ENCODE peak calls at places on chromosomes 6 and 20, in six cellular contexts. One of them, this sample, is unnamed.

GRCh38 chr6:117555882-117556498 is 46.3 kb downstream of the GOPC start:
- DNase-seq in neuronal stem cell: no peak
- DNase-seq in hepatocyte: peak; percentile 53
- DNase-seq in heart right ventricle: peak; percentile 41
- DNase-seq in naive thymus-derived CD4-positive, alpha-beta T cell: peak; percentile 51
- DNase-seq in GM23248: peak; percentile 43
- DNase-seq in this sample: peak; percentile 41

GRCh38 chr6:195861-196360 is 96.4 kb upstream of the DUSP22 start:
- DNase-seq in hepatocyte: peak; percentile 36
- DNase-seq in naive thymus-derived CD4-positive, alpha-beta T cell: peak; percentile 65
- DNase-seq in GM23248: peak; percentile 28
- DNase-seq in neuronal stem cell: no peak
- DNase-seq in heart right ventricle: peak; percentile 57
- DNase-seq in this sample: peak; percentile 38

GRCh38 chr20:53133134-53133533 is 161.0 kb downstream of the TSHZ2 start:
- DNase-seq in neuronal stem cell: no peak
- DNase-seq in heart right ventricle: no peak
- DNase-seq in hepatocyte: no peak
- DNase-seq in naive thymus-derived CD4-positive, alpha-beta T cell: no peak
- DNase-seq in GM23248: no peak
- DNase-seq in this sample: no peak

GRCh38 chr6:101597711-101598110 is 204.2 kb downstream of the GRIK2 start:
- DNase-seq in hepatocyte: no peak
- DNase-seq in heart right ventricle: no peak
- DNase-seq in naive thymus-derived CD4-positive, alpha-beta T cell: no peak
- DNase-seq in GM23248: peak; percentile 85
- DNase-seq in neuronal stem cell: no peak
- DNase-seq in this sample: no peak

GRCh38 chr6:85006362-85006761 is 242.0 kb upstream of the TBX18 start:
- DNase-seq in heart right ventricle: no peak
- DNase-seq in neuronal stem cell: peak; percentile 5
- DNase-seq in hepatocyte: no peak
- DNase-seq in GM23248: no peak
- DNase-seq in naive thymus-derived CD4-positive, alpha-beta T cell: no peak
- DNase-seq in this sample: no peak

GRCh38 chr20:20304942-20305341 is 63.0 kb upstream of the INSM1 start:
- DNase-seq in naive thymus-derived CD4-positive, alpha-beta T cell: no peak
- DNase-seq in neuronal stem cell: no peak
- DNase-seq in heart right ventricle: no peak
- DNase-seq in GM23248: no peak
- DNase-seq in hepatocyte: no peak
- DNase-seq in this sample: no peak

GRCh38 chr6:113277111-113277510 is 580.0 kb upstream of the MARCKS start:
- DNase-seq in heart right ventricle: no peak
- DNase-seq in hepatocyte: no peak
- DNase-seq in GM23248: no peak
- DNase-seq in neuronal stem cell: no peak
- DNase-seq in naive thymus-derived CD4-positive, alpha-beta T cell: no peak
- DNase-seq in this sample: no peak

GRCh38 chr20:10591956-10592521 is 81.8 kb downstream of the JAG1 start:
- DNase-seq in hepatocyte: no peak
- DNase-seq in heart right ventricle: no peak
- DNase-seq in naive thymus-derived CD4-positive, alpha-beta T cell: no peak
- DNase-seq in GM23248: peak; percentile 57
- DNase-seq in neuronal stem cell: no peak
- DNase-seq in this sample: no peak

GRCh38 chr20:52681288-52681687 is 290.9 kb upstream of the TSHZ2 start:
- DNase-seq in hepatocyte: no peak
- DNase-seq in GM23248: no peak
- DNase-seq in naive thymus-derived CD4-positive, alpha-beta T cell: no peak
- DNase-seq in neuronal stem cell: no peak
- DNase-seq in heart right ventricle: no peak
- DNase-seq in this sample: no peak

GRCh38 chr6:130259140-130259539 is 36.4 kb upstream of the SAMD3 start:
- DNase-seq in hepatocyte: no peak
- DNase-seq in heart right ventricle: no peak
- DNase-seq in neuronal stem cell: no peak
- DNase-seq in GM23248: no peak
- DNase-seq in naive thymus-derived CD4-positive, alpha-beta T cell: no peak
- DNase-seq in this sample: no peak

GRCh38 chr6:122894791-122895190 is 101.2 kb upstream of the CLVS2 start:
- DNase-seq in GM23248: no peak
- DNase-seq in heart right ventricle: no peak
- DNase-seq in neuronal stem cell: no peak
- DNase-seq in hepatocyte: no peak
- DNase-seq in naive thymus-derived CD4-positive, alpha-beta T cell: no peak
- DNase-seq in this sample: no peak

GRCh38 chr6:15513801-15514711 is 148.8 kb downstream of the DTNBP1 start:
- DNase-seq in naive thymus-derived CD4-positive, alpha-beta T cell: no peak
- DNase-seq in heart right ventricle: no peak
- DNase-seq in hepatocyte: no peak
- DNase-seq in GM23248: peak; percentile 64
- DNase-seq in neuronal stem cell: no peak
- DNase-seq in this sample: no peak

GRCh38 chr20:57381596-57382503 is 9.3 kb upstream of the RBM38 start:
- DNase-seq in hepatocyte: peak; percentile 86
- DNase-seq in heart right ventricle: peak; percentile 82
- DNase-seq in GM23248: peak; percentile 74
- DNase-seq in neuronal stem cell: peak; percentile 73
- DNase-seq in naive thymus-derived CD4-positive, alpha-beta T cell: peak; percentile 86
- DNase-seq in this sample: peak; percentile 83

GRCh38 chr6:148999921-149000589 is 253.2 kb downstream of the UST start:
- DNase-seq in heart right ventricle: peak; percentile 81
- DNase-seq in GM23248: peak; percentile 91
- DNase-seq in hepatocyte: no peak
- DNase-seq in naive thymus-derived CD4-positive, alpha-beta T cell: no peak
- DNase-seq in neuronal stem cell: no peak
- DNase-seq in this sample: no peak

GRCh38 chr20:31274441-31274840 is 17.0 kb downstream of the DEFB115 start:
- DNase-seq in naive thymus-derived CD4-positive, alpha-beta T cell: no peak
- DNase-seq in neuronal stem cell: no peak
- DNase-seq in GM23248: no peak
- DNase-seq in hepatocyte: no peak
- DNase-seq in heart right ventricle: no peak
- DNase-seq in this sample: no peak
- H3K9me3 ChIP-seq in naive thymus-derived CD4-positive, alpha-beta T cell: peaks cover 44% of the 10 kb centered on the region
- H3K9me3 ChIP-seq in neuronal stem cell: no peaks in the 10 kb centered on the region
- H3K9me3 ChIP-seq in GM23248: no peaks in the 10 kb centered on the region
- H3K9me3 ChIP-seq in hepatocyte: peaks cover 13% of the 10 kb centered on the region
- H3K9me3 ChIP-seq in heart right ventricle: peaks cover 48% of the 10 kb centered on the region
- H3K9me3 ChIP-seq in this sample: peaks cover 11% of the 10 kb centered on the region

DNA sequence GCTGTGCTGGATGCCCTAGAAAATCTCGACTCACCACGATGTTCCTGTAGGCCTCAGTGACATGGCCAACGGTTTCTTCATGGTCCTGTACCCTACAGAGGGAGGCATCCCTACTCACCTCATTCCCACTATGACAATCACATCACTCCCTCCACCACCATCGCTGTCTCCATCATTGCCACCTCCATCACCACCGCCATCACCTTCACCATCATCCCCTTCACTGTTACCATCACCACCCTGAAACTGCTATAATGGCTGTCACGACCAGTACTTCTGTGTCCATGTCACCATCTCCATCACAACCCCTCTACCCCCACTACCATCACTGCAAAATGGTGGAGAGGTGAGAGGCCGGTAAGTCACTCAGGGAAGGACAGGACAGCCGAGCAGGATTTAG is 29.8 kb upstream of the MRPS18A start:
- DNase-seq in heart right ventricle: no peak
- DNase-seq in naive thymus-derived CD4-positive, alpha-beta T cell: no peak
- DNase-seq in hepatocyte: no peak
- DNase-seq in neuronal stem cell: no peak
- DNase-seq in GM23248: no peak
- DNase-seq in this sample: no peak
- H3K27ac ChIP-seq in heart right ventricle: peak overlapping the region; percentile 14
- H3K27ac ChIP-seq in naive thymus-derived CD4-positive, alpha-beta T cell: no peak overlapping the region
- H3K27ac ChIP-seq in hepatocyte: no peak overlapping the region
- H3K27ac ChIP-seq in neuronal stem cell: no peak overlapping the region
- H3K27ac ChIP-seq in GM23248: no peak overlapping the region
- H3K27ac ChIP-seq in this sample: no peak overlapping the region

GRCh38 chr6:22447191-22447590 is 122.2 kb upstream of the HDGFL1 start:
- DNase-seq in hepatocyte: no peak
- DNase-seq in neuronal stem cell: no peak
- DNase-seq in heart right ventricle: peak; percentile 68
- DNase-seq in GM23248: no peak
- DNase-seq in naive thymus-derived CD4-positive, alpha-beta T cell: no peak
- DNase-seq in this sample: no peak
- H3K9me3 ChIP-seq in hepatocyte: no peaks in the 10 kb centered on the region
- H3K9me3 ChIP-seq in neuronal stem cell: peaks cover 3% of the 10 kb centered on the region
- H3K9me3 ChIP-seq in heart right ventricle: no peaks in the 10 kb centered on the region
- H3K9me3 ChIP-seq in GM23248: no peaks in the 10 kb centered on the region
- H3K9me3 ChIP-seq in naive thymus-derived CD4-positive, alpha-beta T cell: no peaks in the 10 kb centered on the region
- H3K9me3 ChIP-seq in this sample: no peaks in the 10 kb centered on the region

DNA sequence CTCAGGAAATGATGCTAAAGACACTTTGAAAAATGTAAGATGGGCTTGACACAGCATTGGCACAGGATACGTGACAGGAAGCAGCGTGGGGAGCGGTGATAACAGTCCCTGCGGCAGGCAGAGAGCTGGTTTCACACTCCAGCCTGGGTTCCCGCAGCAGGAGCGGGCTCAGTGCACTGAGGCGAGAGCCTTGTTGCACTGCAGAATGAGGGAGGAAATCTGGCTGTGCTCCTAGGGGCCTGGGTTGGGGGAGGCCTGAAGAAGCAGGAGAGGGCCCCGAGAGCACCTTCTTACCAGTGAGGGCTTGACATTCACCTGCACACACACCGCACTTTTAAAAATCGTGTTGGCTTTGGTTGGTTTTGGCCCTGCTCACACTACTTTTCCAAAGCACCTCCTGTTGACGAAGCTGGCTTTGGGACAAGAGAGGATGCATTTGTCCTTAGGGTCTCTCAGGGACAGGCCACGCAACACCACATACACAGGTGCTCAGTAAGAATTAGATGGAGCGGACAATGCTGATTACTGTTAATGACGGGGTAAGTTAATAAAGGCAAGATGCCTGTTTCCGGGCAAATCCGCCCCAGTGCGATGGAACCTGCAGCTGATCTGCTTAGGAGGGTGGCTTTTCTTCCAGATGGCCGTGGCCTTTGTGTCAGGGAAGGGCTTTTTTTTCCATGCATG is 49.4 kb upstream of the ARMC2 start:
- DNase-seq in heart right ventricle: peak; percentile 21
- DNase-seq in hepatocyte: no peak
- DNase-seq in GM23248: no peak
- DNase-seq in neuronal stem cell: no peak
- DNase-seq in naive thymus-derived CD4-positive, alpha-beta T cell: peak; percentile 63
- DNase-seq in this sample: peak; percentile 48
- H3K27ac ChIP-seq in heart right ventricle: peak overlapping the region; percentile 61
- H3K27ac ChIP-seq in hepatocyte: peak overlapping the region; percentile 67
- H3K27ac ChIP-seq in GM23248: no peak overlapping the region
- H3K27ac ChIP-seq in neuronal stem cell: no peak overlapping the region
- H3K27ac ChIP-seq in naive thymus-derived CD4-positive, alpha-beta T cell: no peak overlapping the region
- H3K27ac ChIP-seq in this sample: peak overlapping the region; percentile 22

GRCh38 chr6:164807125-164807524 is 502.3 kb downstream of the C6orf118 start:
- DNase-seq in hepatocyte: no peak
- DNase-seq in heart right ventricle: no peak
- DNase-seq in GM23248: no peak
- DNase-seq in naive thymus-derived CD4-positive, alpha-beta T cell: no peak
- DNase-seq in neuronal stem cell: no peak
- DNase-seq in this sample: no peak
- H3K9me3 ChIP-seq in hepatocyte: no peaks in the 10 kb centered on the region
- H3K9me3 ChIP-seq in heart right ventricle: peaks cover 17% of the 10 kb centered on the region
- H3K9me3 ChIP-seq in GM23248: no peaks in the 10 kb centered on the region
- H3K9me3 ChIP-seq in naive thymus-derived CD4-positive, alpha-beta T cell: peaks cover 10% of the 10 kb centered on the region
- H3K9me3 ChIP-seq in neuronal stem cell: peaks cover 29% of the 10 kb centered on the region
- H3K9me3 ChIP-seq in this sample: no peaks in the 10 kb centered on the region

DNA sequence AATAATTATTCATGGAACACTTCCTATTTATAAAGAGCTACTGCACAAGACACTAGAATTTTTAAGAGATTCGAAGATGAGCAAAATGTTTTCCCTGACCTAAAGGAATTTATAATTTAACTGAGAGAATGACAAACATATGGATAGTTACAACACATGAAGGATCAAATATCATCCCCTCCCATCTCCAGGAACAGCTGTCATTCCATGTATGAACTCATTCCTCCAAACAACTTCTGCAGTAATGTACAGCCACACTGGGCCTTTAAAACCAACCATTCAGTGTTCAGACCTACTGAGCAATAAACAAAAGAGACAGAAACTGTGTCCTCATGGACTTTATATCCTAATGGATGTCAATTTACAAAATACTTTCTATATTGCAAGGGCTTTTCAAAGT is 87.8 kb downstream of the KIF16B start:
- DNase-seq in neuronal stem cell: no peak
- DNase-seq in naive thymus-derived CD4-positive, alpha-beta T cell: no peak
- DNase-seq in heart right ventricle: no peak
- DNase-seq in hepatocyte: no peak
- DNase-seq in GM23248: no peak
- DNase-seq in this sample: no peak
- H3K27ac ChIP-seq in neuronal stem cell: no peak overlapping the region
- H3K27ac ChIP-seq in naive thymus-derived CD4-positive, alpha-beta T cell: no peak overlapping the region
- H3K27ac ChIP-seq in heart right ventricle: no peak overlapping the region
- H3K27ac ChIP-seq in hepatocyte: no peak overlapping the region
- H3K27ac ChIP-seq in GM23248: no peak overlapping the region
- H3K27ac ChIP-seq in this sample: no peak overlapping the region

GRCh38 chr6:76382201-76382600 is 309.7 kb upstream of the IMPG1 start:
- DNase-seq in hepatocyte: no peak
- DNase-seq in heart right ventricle: no peak
- DNase-seq in naive thymus-derived CD4-positive, alpha-beta T cell: no peak
- DNase-seq in neuronal stem cell: no peak
- DNase-seq in GM23248: no peak
- DNase-seq in this sample: no peak

DNA sequence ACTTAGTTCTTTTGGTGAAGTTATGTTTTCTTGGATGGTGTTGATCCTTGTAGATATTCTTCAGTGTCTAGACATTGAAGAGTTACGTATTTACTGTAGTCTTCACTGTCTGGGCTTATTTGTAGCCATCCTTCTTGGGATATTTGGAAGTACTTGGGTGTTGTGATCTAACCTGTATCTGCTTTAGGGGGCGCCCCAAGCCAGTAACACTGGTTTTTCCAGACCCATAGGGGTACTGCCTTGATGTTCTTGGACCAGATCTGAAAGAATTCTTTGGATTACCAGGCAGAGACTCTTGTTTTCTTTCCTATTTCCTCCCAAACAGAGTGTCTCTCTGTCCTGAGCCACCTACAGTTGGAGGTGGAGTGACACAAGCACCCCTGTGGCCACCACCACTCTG is 309.1 kb upstream of the IMPG1 start:
- DNase-seq in hepatocyte: no peak
- DNase-seq in heart right ventricle: no peak
- DNase-seq in neuronal stem cell: no peak
- DNase-seq in naive thymus-derived CD4-positive, alpha-beta T cell: no peak
- DNase-seq in GM23248: no peak
- DNase-seq in this sample: no peak
- H3K9me3 ChIP-seq in hepatocyte: no peaks in the 10 kb centered on the region
- H3K9me3 ChIP-seq in heart right ventricle: peaks cover 27% of the 10 kb centered on the region
- H3K9me3 ChIP-seq in neuronal stem cell: no peaks in the 10 kb centered on the region
- H3K9me3 ChIP-seq in naive thymus-derived CD4-positive, alpha-beta T cell: peaks cover 12% of the 10 kb centered on the region
- H3K9me3 ChIP-seq in GM23248: no peaks in the 10 kb centered on the region
- H3K9me3 ChIP-seq in this sample: no peaks in the 10 kb centered on the region

This sample was measured in CD4-positive, alpha-beta memory T cell.